ENCODE peak calls at places on chromosomes 13 and 19, in ten cellular contexts. X, M, Z, J, E, K, B, Y, L and P are unnamed samples.

GRCh38 chr19:11373166-11373884 is 1.1 kb upstream of the SWSAP1 start:
- DNase-seq in X (peak), M (peak), Z (no peak), J (no peak), E (no peak), K (no peak), B (no peak), Y (peak), L (no peak), P (no peak)

GRCh38 chr13:103002279-103002678 is 63.9 kb downstream of the SLC10A2 start:
- DNase-seq in X (no peak), M (no peak), Z (no peak), J (no peak), E (no peak), K (no peak), B (no peak), Y (no peak), L (no peak), P (no peak)

GRCh38 chr19:58456111-58456510 is 4.7 kb downstream of the ZNF324B start:
- DNase-seq in X (no peak), M (no peak), Z (no peak), J (no peak), E (no peak), K (no peak), B (no peak), Y (no peak), L (no peak), P (no peak)

GRCh38 chr13:30864352-30865130 is 41.5 kb upstream of the MEDAG start:
- DNase-seq in X (no peak), M (no peak), Z (peak), J (no peak), E (peak), K (no peak), B (peak), Y (peak), L (peak), P (no peak)

GRCh38 chr19:18418725-18419194 is 438 bp upstream of the SSBP4 start:
- DNase-seq in X (no peak), M (no peak), Z (no peak), J (no peak), E (no peak), K (no peak), B (no peak), Y (no peak), L (peak), P (no peak)

GRCh38 chr19:41434450-41434849 is 5.3 kb downstream of the DMAC2 start:
- DNase-seq in X (no peak), M (no peak), Z (no peak), J (no peak), E (no peak), K (no peak), B (no peak), Y (no peak), L (no peak), P (no peak)

GRCh38 chr19:45766919-45767346 is 2.1 kb downstream of the SIX5 start:
- DNase-seq in X (peak), M (no peak), Z (no peak), J (no peak), E (no peak), K (no peak), B (no peak), Y (no peak), L (no peak), P (no peak)

GRCh38 chr19:46115396-46116109 is 8.9 kb downstream of the IGFL3 start:
- DNase-seq in X (no peak), M (no peak), Z (peak), J (no peak), E (peak), K (no peak), B (no peak), Y (peak), L (peak), P (peak)

GRCh38 chr19:41232686-41233085 is 13.7 kb downstream of the AXL start:
- DNase-seq in X (no peak), M (no peak), Z (no peak), J (no peak), E (no peak), K (no peak), B (no peak), Y (no peak), L (no peak), P (no peak)

GRCh38 chr13:107254392-107254791 is 686.5 kb upstream of the ARGLU1 start:
- DNase-seq in X (no peak), M (no peak), Z (no peak), J (no peak), E (no peak), K (no peak), B (no peak), Y (no peak), L (no peak), P (no peak)

GRCh38 chr19:17091758-17092333 is 16.3 kb downstream of the MYO9B start:
- DNase-seq in X (no peak), M (no peak), Z (no peak), J (no peak), E (no peak), K (no peak), B (no peak), Y (no peak), L (no peak), P (peak)

GRCh38 chr19:36963262-36963661 is 47.1 kb downstream of the ZNF568 start:
- DNase-seq in X (no peak), M (peak), Z (no peak), J (no peak), E (no peak), K (no peak), B (no peak), Y (no peak), L (no peak), P (no peak)

GRCh38 chr13:99042851-99043250 is 65.0 kb upstream of the DOCK9 start:
- DNase-seq in X (no peak), M (no peak), Z (no peak), J (no peak), E (no peak), K (no peak), B (no peak), Y (no peak), L (no peak), P (no peak)

GRCh38 chr19:55605207-55605636 is 225 bp upstream of the ZNF865 start:
- DNase-seq in X (peak), M (peak), Z (peak), J (peak), E (peak), K (peak), B (peak), Y (peak), L (peak), P (peak)

GRCh38 chr19:52910648-52911047 is 12.6 kb downstream of the ZNF888 start:
- DNase-seq in X (no peak), M (no peak), Z (no peak), J (no peak), E (no peak), K (no peak), B (no peak), Y (no peak), L (no peak), P (no peak)